ENCODE peak calls at places on chromosomes 11 and 22, in five cellular contexts. S is mammary epithelial cell, E is body of pancreas, C is right atrium auricular region, A is GM12865. V is an unnamed sample.

GRCh38 chr11:69512136-69512535 is 30.7 kb downstream of the LINC01488 start:
- DNase-seq in S (no peak), E (no peak), C (no peak), A (no peak), V (no peak)

GRCh38 chr22:46464701-46465347 is 72.6 kb downstream of the CELSR1 start:
- DNase-seq in S (no peak), E (no peak), C (no peak), A (no peak), V (no peak)

GRCh38 chr11:35723493-35724284 is 61.1 kb downstream of the TRIM44 start:
- DNase-seq in S (peak), E (no peak), C (no peak), A (no peak), V (no peak)

GRCh38 chr11:62146476-62147200 is 22.8 kb downstream of the INCENP start:
- DNase-seq in S (no peak), E (no peak), C (peak), A (no peak), V (no peak)

GRCh38 chr11:108241370-108242037 is 18.6 kb downstream of the ATM start:
- DNase-seq in S (no peak), E (no peak), C (no peak), A (no peak), V (no peak)

GRCh38 chr11:107844041-107844440 is 14.5 kb downstream of the SLC35F2 start:
- DNase-seq in S (peak), E (no peak), C (no peak), A (no peak), V (no peak)

GRCh38 chr11:122363306-122363705 is 247.3 kb upstream of the BLID start:
- DNase-seq in S (no peak), E (no peak), C (no peak), A (no peak), V (no peak)

GRCh38 chr11:120645639-120646038 is 134.1 kb downstream of the GRIK4 start:
- DNase-seq in S (no peak), E (no peak), C (no peak), A (no peak), V (no peak)

GRCh38 chr11:95088946-95089619 is 563 bp upstream of the ENDOD1 start:
- DNase-seq in S (no peak), E (peak), C (no peak), A (peak), V (no peak)

GRCh38 chr11:46889689-46890475 is 28.5 kb downstream of the LRP4 start:
- DNase-seq in S (peak), E (peak), C (peak), A (peak), V (peak)

GRCh38 chr11:64027619-64028397 is 7.9 kb upstream of the FLRT1 start:
- DNase-seq in S (no peak), E (no peak), C (no peak), A (no peak), V (no peak)

GRCh38 chr11:126122863-126123262 is 60.2 kb upstream of the CDON start:
- DNase-seq in S (no peak), E (no peak), C (no peak), A (no peak), V (no peak)

GRCh38 chr11:69300124-69301032 is 6.4 kb downstream of the MYEOV start:
- DNase-seq in S (peak), E (no peak), C (no peak), A (no peak), V (no peak)

GRCh38 chr22:17597217-17597616 is 31.3 kb downstream of the ATP6V1E1 start:
- DNase-seq in S (no peak), E (no peak), C (no peak), A (no peak), V (no peak)

GRCh38 chr11:12815931-12816494 is 141.8 kb downstream of the TEAD1 start:
- DNase-seq in S (no peak), E (no peak), C (no peak), A (peak), V (no peak)

GRCh38 chr11:17015639-17016125 is 1.5 kb upstream of the PLEKHA7 start:
- DNase-seq in S (no peak), E (peak), C (no peak), A (peak), V (no peak)

GRCh38 chr11:78419327-78419726 is 1.7 kb upstream of the GAB2 start:
- DNase-seq in S (peak), E (peak), C (peak), A (no peak), V (peak)

GRCh38 chr22:36239401-36240171 is at the start of gene APOL2:
- DNase-seq in S (peak), E (peak), C (peak), A (peak), V (peak)

GRCh38 chr11:914747-915493 is 4.3 kb upstream of the CHID1 start:
- DNase-seq in S (no peak), E (no peak), C (peak), A (no peak), V (no peak)

GRCh38 chr11:77467233-77467632 is 6.7 kb downstream of the PAK1 start:
- DNase-seq in S (no peak), E (no peak), C (no peak), A (no peak), V (no peak)

GRCh38 chr11:9362393-9362863 is 22.0 kb upstream of the IPO7 start:
- DNase-seq in S (no peak), E (no peak), C (no peak), A (no peak), V (no peak)

GRCh38 chr11:43944761-43945311 is 2.4 kb downstream of the C11orf96 start:
- DNase-seq in S (peak), E (peak), C (no peak), A (peak), V (no peak)

GRCh38 chr11:72600557-72600956 is 73.7 kb downstream of the PDE2A start:
- DNase-seq in S (no peak), E (no peak), C (no peak), A (no peak), V (no peak)

GRCh38 chr11:85875505-85875904 is 20.3 kb downstream of the CCDC83 start:
- DNase-seq in S (peak), E (no peak), C (no peak), A (no peak), V (no peak)

GRCh38 chr11:91959411-91959810 is 265.2 kb upstream of the FAT3 start:
- DNase-seq in S (no peak), E (no peak), C (no peak), A (no peak), V (no peak)

GRCh38 chr11:74069146-74070046 is 60.5 kb upstream of the UCP3 start:
- DNase-seq in S (peak), E (peak), C (no peak), A (no peak), V (no peak)

GRCh38 chr11:113532697-113533424 is 57.7 kb upstream of the DRD2 start:
- DNase-seq in S (peak), E (peak), C (peak), A (peak), V (peak)

GRCh38 chr22:30884211-30885000 is 84.2 kb downstream of the MORC2 start:
- DNase-seq in S (no peak), E (no peak), C (no peak), A (no peak), V (no peak)

GRCh38 chr11:659532-660085 is 22.5 kb downstream of the DRD4 start:
- DNase-seq in S (no peak), E (no peak), C (no peak), A (no peak), V (no peak)

GRCh38 chr22:45884201-45885067 is 92.5 kb downstream of the WNT7B start:
- DNase-seq in S (no peak), E (peak), C (no peak), A (no peak), V (no peak)

GRCh38 chr11:34194576-34195335 is 89.3 kb downstream of the NAT10 start:
- DNase-seq in S (no peak), E (no peak), C (no peak), A (no peak), V (no peak)

GRCh38 chr22:43110927-43111623 is 525 bp downstream of the BIK start:
- DNase-seq in S (peak), E (peak), C (no peak), A (peak), V (no peak)

GRCh38 chr11:73995731-73996130 is 13.1 kb upstream of the UCP2 start:
- DNase-seq in S (no peak), E (no peak), C (no peak), A (peak), V (no peak)

GRCh38 chr11:118162846-118163245 is 10.2 kb upstream of the SCN4B start:
- DNase-seq in S (no peak), E (no peak), C (no peak), A (no peak), V (no peak)

GRCh38 chr11:21514298-21514697 is 678.6 kb upstream of the ANO5 start:
- DNase-seq in S (no peak), E (peak), C (no peak), A (peak), V (no peak)
- TF ChIP-seq CTCF in S (peak), E (peak), C (no peak), A (peak), V (no peak)

GRCh38 chr11:27204527-27204926 is 158.5 kb downstream of the CCDC34 start:
- DNase-seq in S (no peak), E (no peak), C (no peak), A (peak), V (no peak)
- TF ChIP-seq CTCF in S (peak), E (peak), C (no peak), A (peak), V (peak)

DNA sequence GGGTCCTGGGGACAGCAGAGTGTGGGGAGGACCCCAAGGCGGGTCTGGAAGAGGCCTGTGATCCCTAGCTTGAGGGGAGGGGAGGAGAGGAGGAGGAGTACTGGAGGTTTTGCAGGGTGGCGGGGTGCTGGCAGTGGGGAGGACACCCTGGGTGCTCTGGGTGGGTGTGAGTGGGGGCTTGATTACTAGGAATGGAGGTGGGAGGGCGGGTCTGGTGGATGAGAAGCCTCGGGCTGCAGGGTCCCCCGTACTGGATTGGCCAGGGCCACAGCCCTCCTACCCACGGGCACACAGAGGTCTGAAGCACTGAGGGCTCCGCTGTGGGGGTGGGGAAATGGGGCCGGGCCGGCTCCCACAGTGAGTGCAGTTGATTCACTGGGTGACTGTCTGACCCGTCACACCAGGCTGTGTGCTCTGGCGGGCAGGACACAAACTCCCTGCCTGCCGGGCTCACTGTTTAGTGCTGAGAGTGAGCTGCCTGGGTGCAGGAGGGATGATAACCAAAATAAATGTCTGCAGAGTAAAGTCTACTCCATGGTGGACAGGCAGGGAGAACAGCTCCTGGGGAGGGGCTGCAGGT is 114.2 kb downstream of the CACNA1I start:
- DNase-seq in S (no peak), E (no peak), C (no peak), A (no peak), V (no peak)
- TF ChIP-seq CTCF in S (no peak), E (no peak), C (no peak), A (no peak), V (no peak)

GRCh38 chr11:32333335-32333991 is 101.9 kb downstream of the WT1 start:
- DNase-seq in S (peak), E (peak), C (peak), A (no peak), V (peak)

GRCh38 chr11:32331098-32331497 is 104.2 kb downstream of the WT1 start:
- DNase-seq in S (no peak), E (no peak), C (no peak), A (no peak), V (no peak)

GRCh38 chr11:32332990-32333334 is 102.4 kb downstream of the WT1 start:
- DNase-seq in S (no peak), E (no peak), C (no peak), A (no peak), V (no peak)

GRCh38 chr11:32331792-32332191 is 103.5 kb downstream of the WT1 start:
- DNase-seq in S (no peak), E (no peak), C (no peak), A (no peak), V (no peak)

GRCh38 chr11:32334822-32335221 is 100.5 kb downstream of the WT1 start:
- DNase-seq in S (no peak), E (no peak), C (no peak), A (peak), V (no peak)
- TF ChIP-seq CTCF in S (peak), E (no peak), C (no peak), A (peak), V (peak)

GRCh38 chr11:110173775-110174644 is 80.8 kb downstream of the ZC3H12C start:
- DNase-seq in S (peak), E (peak), C (peak), A (peak), V (no peak)
- TF ChIP-seq CTCF in S (peak), E (peak), C (peak), A (peak), V (peak)

GRCh38 chr11:2867722-2868548 is 17.6 kb downstream of the CDKN1C start:
- DNase-seq in S (no peak), E (no peak), C (no peak), A (peak), V (no peak)
- TF ChIP-seq CTCF in S (no peak), E (no peak), C (no peak), A (no peak), V (no peak)

GRCh38 chr11:65810046-65810868 is 23.4 kb downstream of the OVOL1 start:
- DNase-seq in S (no peak), E (no peak), C (no peak), A (peak), V (no peak)
- TF ChIP-seq CTCF in S (no peak), E (no peak), C (no peak), A (no peak), V (no peak)

GRCh38 chr22:32793604-32794003 is 7.9 kb upstream of the TIMP3 start:
- DNase-seq in S (no peak), E (no peak), C (no peak), A (no peak), V (no peak)

GRCh38 chr22:32796865-32797573 is 4.5 kb upstream of the TIMP3 start:
- DNase-seq in S (peak), E (peak), C (peak), A (peak), V (peak)

GRCh38 chr22:32791056-32791455 is 10.4 kb upstream of the TIMP3 start:
- DNase-seq in S (no peak), E (no peak), C (no peak), A (no peak), V (no peak)

GRCh38 chr22:32795214-32795596 is 6.3 kb upstream of the TIMP3 start:
- DNase-seq in S (no peak), E (no peak), C (no peak), A (no peak), V (no peak)

DNA sequence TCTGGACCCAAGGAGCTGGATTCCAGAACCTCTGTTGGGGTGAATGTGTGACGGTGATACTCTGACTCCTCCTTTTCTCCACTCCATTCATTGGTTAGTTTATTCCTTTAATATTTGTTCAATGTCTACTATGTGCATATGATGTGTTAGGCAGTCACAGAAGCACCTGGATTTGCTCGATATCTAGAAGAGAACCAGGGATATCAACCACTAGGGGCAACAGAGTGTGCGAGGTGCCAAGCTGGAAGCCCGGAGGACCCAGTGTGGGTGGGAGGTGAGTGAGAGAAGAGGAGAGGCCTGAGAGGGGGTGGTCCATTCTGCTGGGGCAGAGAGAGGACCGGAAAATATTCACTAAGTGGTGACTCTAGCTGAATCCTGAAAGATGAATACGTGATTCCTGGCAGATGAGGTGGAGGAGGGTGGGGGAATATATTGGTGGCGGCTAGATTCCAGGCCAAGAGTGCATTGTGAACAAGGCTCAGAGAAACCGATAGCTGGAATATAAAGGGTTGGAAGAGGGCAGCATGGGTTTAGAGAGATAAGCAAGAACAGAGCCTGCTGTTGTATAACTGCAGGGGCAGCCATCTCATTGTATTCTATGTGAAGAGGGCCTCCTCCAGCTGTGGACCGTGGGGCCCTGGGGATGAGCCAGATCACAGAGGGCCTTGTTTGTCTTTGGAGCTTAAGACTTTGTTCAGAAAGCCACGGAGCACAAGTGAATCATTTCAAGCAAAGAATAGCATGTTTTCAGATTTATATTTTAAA is 6.9 kb upstream of the TIMP3 start:
- DNase-seq in S (no peak), E (no peak), C (no peak), A (no peak), V (no peak)
- TF ChIP-seq CTCF in S (no peak), E (no peak), C (no peak), A (no peak), V (no peak)

GRCh38 chr22:49317369-49317768 is 510.3 kb downstream of the BRD1 start:
- DNase-seq in S (no peak), E (no peak), C (no peak), A (no peak), V (no peak)
- TF ChIP-seq CTCF in S (no peak), E (no peak), C (no peak), A (no peak), V (no peak)

V was measured in AG09319.